ENCODE peak calls at places on chromosomes 3 and 15, in eight cellular contexts. One of them, this sample, is unnamed.
A peak's percentile ranks its signal among the peaks of the same experiment; 100 is the strongest.

GRCh38 chr3:160676547-160677303 is at the start of gene ARL14:
- DNase-seq in foreskin fibroblast: peak; percentile 70
- DNase-seq in heart right ventricle: no peak
- DNase-seq in right atrium auricular region: no peak
- DNase-seq in left lung: no peak
- DNase-seq in fibroblast of mammary gland: peak; percentile 65
- DNase-seq in GM06990: no peak
- DNase-seq in CD8-positive, alpha-beta T cell: no peak
- DNase-seq in this sample: peak; percentile 97

GRCh38 chr3:153070153-153070868 is 91.7 kb upstream of the RAP2B start:
- DNase-seq in foreskin fibroblast: peak; percentile 84
- DNase-seq in heart right ventricle: no peak
- DNase-seq in right atrium auricular region: no peak
- DNase-seq in left lung: no peak
- DNase-seq in fibroblast of mammary gland: peak; percentile 88
- DNase-seq in GM06990: no peak
- DNase-seq in CD8-positive, alpha-beta T cell: no peak
- DNase-seq in this sample: peak; percentile 67

GRCh38 chr15:83310521-83311456 is 26.3 kb upstream of the BNC1 start:
- DNase-seq in foreskin fibroblast: no peak
- DNase-seq in heart right ventricle: no peak
- DNase-seq in right atrium auricular region: no peak
- DNase-seq in left lung: no peak
- DNase-seq in fibroblast of mammary gland: no peak
- DNase-seq in GM06990: no peak
- DNase-seq in CD8-positive, alpha-beta T cell: no peak
- DNase-seq in this sample: peak; percentile 68

GRCh38 chr15:29134239-29134638 is 135.4 kb downstream of the NSMCE3 start:
- DNase-seq in foreskin fibroblast: no peak
- DNase-seq in heart right ventricle: no peak
- DNase-seq in right atrium auricular region: no peak
- DNase-seq in left lung: no peak
- DNase-seq in fibroblast of mammary gland: no peak
- DNase-seq in GM06990: no peak
- DNase-seq in CD8-positive, alpha-beta T cell: no peak
- DNase-seq in this sample: no peak

GRCh38 chr3:58049143-58049785 is 41.0 kb downstream of the FLNB start:
- DNase-seq in foreskin fibroblast: peak; percentile 84
- DNase-seq in heart right ventricle: peak; percentile 77
- DNase-seq in right atrium auricular region: peak; percentile 63
- DNase-seq in left lung: no peak
- DNase-seq in fibroblast of mammary gland: peak; percentile 86
- DNase-seq in GM06990: no peak
- DNase-seq in CD8-positive, alpha-beta T cell: no peak
- DNase-seq in this sample: peak; percentile 99

GRCh38 chr15:30859091-30859874 is 44.4 kb upstream of the FAN1 start:
- DNase-seq in foreskin fibroblast: peak; percentile 57
- DNase-seq in heart right ventricle: no peak
- DNase-seq in right atrium auricular region: no peak
- DNase-seq in left lung: no peak
- DNase-seq in fibroblast of mammary gland: peak; percentile 33
- DNase-seq in GM06990: no peak
- DNase-seq in CD8-positive, alpha-beta T cell: peak; percentile 25
- DNase-seq in this sample: peak; percentile 41

GRCh38 chr15:82942691-82943090 is 9.8 kb downstream of the HOMER2 start:
- DNase-seq in foreskin fibroblast: peak; percentile 6
- DNase-seq in heart right ventricle: no peak
- DNase-seq in right atrium auricular region: no peak
- DNase-seq in left lung: peak; percentile 76
- DNase-seq in fibroblast of mammary gland: peak; percentile 55
- DNase-seq in GM06990: no peak
- DNase-seq in CD8-positive, alpha-beta T cell: no peak
- DNase-seq in this sample: peak; percentile 100

GRCh38 chr15:50893976-50894375 is 14.5 kb upstream of the AP4E1 start:
- DNase-seq in foreskin fibroblast: no peak
- DNase-seq in heart right ventricle: no peak
- DNase-seq in right atrium auricular region: no peak
- DNase-seq in left lung: no peak
- DNase-seq in fibroblast of mammary gland: no peak
- DNase-seq in GM06990: no peak
- DNase-seq in CD8-positive, alpha-beta T cell: no peak
- DNase-seq in this sample: no peak

GRCh38 chr3:13012228-13012691 is 61.0 kb downstream of the IQSEC1 start:
- DNase-seq in foreskin fibroblast: peak; percentile 42
- DNase-seq in heart right ventricle: peak; percentile 64
- DNase-seq in right atrium auricular region: peak; percentile 84
- DNase-seq in left lung: peak; percentile 92
- DNase-seq in fibroblast of mammary gland: no peak
- DNase-seq in GM06990: peak; percentile 73
- DNase-seq in CD8-positive, alpha-beta T cell: peak; percentile 41
- DNase-seq in this sample: no peak

GRCh38 chr15:44064706-44065105 is 130.4 kb downstream of the FRMD5 start:
- DNase-seq in foreskin fibroblast: peak; percentile 76
- DNase-seq in heart right ventricle: no peak
- DNase-seq in right atrium auricular region: no peak
- DNase-seq in left lung: no peak
- DNase-seq in fibroblast of mammary gland: peak; percentile 29
- DNase-seq in GM06990: no peak
- DNase-seq in CD8-positive, alpha-beta T cell: no peak
- DNase-seq in this sample: no peak

GRCh38 chr3:112304611-112305010 is 10.6 kb upstream of the SLC9C1 start:
- DNase-seq in foreskin fibroblast: peak; percentile 40
- DNase-seq in heart right ventricle: no peak
- DNase-seq in right atrium auricular region: no peak
- DNase-seq in left lung: no peak
- DNase-seq in fibroblast of mammary gland: peak; percentile 4
- DNase-seq in GM06990: no peak
- DNase-seq in CD8-positive, alpha-beta T cell: no peak
- DNase-seq in this sample: no peak

GRCh38 chr3:67017211-67017610 is 19.1 kb downstream of the KBTBD8 start:
- DNase-seq in foreskin fibroblast: peak; percentile 80
- DNase-seq in heart right ventricle: no peak
- DNase-seq in right atrium auricular region: no peak
- DNase-seq in left lung: no peak
- DNase-seq in fibroblast of mammary gland: peak; percentile 10
- DNase-seq in GM06990: no peak
- DNase-seq in CD8-positive, alpha-beta T cell: no peak
- DNase-seq in this sample: peak; percentile 56

GRCh38 chr15:72722071-72722696 is 36.2 kb downstream of the BBS4 start:
- DNase-seq in foreskin fibroblast: peak; percentile 86
- DNase-seq in heart right ventricle: peak; percentile 54
- DNase-seq in right atrium auricular region: peak; percentile 61
- DNase-seq in left lung: no peak
- DNase-seq in fibroblast of mammary gland: peak; percentile 82
- DNase-seq in GM06990: no peak
- DNase-seq in CD8-positive, alpha-beta T cell: peak; percentile 76
- DNase-seq in this sample: peak; percentile 79

GRCh38 chr3:158791259-158791920 is 10.5 kb upstream of the MFSD1 start:
- DNase-seq in foreskin fibroblast: peak; percentile 85
- DNase-seq in heart right ventricle: no peak
- DNase-seq in right atrium auricular region: no peak
- DNase-seq in left lung: no peak
- DNase-seq in fibroblast of mammary gland: peak; percentile 82
- DNase-seq in GM06990: peak; percentile 20
- DNase-seq in CD8-positive, alpha-beta T cell: peak; percentile 23
- DNase-seq in this sample: peak; percentile 70

DNA sequence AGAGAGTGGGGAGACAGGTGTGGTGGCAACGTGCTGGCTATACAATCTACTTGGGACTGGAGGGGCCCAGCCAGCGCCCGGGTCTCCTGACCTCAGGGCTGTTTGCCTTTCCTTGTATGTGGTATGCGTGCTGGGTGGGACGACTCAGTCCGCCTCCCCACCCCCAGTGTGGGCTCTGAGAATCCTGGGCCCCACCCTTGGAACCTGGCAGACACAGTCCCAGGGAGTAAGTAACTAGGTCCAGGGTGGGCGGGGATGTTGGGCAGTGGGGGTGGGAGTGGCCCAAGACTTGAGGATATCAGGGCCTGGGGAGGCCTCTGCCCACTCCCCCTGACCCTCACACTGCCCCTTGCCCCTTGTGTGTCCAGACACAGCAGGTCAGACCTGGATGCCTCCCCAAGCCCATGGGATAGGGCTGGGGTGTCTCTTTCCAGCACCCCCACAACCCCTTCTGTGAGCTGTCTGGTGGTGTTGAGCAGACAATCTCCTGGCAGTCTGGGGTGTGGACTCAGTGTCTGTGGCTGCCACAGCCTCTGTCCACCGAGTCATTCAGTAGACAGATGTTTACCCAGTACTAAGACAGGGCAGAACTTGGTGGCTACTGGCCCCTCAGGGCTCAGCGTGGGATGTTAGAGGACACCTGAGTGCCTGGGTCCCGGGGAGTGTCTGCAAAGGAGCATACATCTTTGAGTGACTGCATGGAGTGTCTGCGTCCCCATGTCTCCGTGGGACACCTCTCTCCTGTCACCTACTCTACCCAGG is 1.3 kb downstream of the CHST13 start:
- DNase-seq in foreskin fibroblast: no peak
- DNase-seq in heart right ventricle: no peak
- DNase-seq in right atrium auricular region: no peak
- DNase-seq in left lung: no peak
- DNase-seq in fibroblast of mammary gland: no peak
- DNase-seq in GM06990: no peak
- DNase-seq in CD8-positive, alpha-beta T cell: no peak
- DNase-seq in this sample: no peak
- TF ChIP-seq CTCF in foreskin fibroblast: no peak
- TF ChIP-seq CTCF in heart right ventricle: no peak
- TF ChIP-seq CTCF in right atrium auricular region: no peak
- TF ChIP-seq CTCF in left lung: no peak
- TF ChIP-seq CTCF in fibroblast of mammary gland: no peak
- TF ChIP-seq CTCF in GM06990: no peak
- TF ChIP-seq CTCF in CD8-positive, alpha-beta T cell: no peak
- TF ChIP-seq CTCF in this sample: no peak

DNA sequence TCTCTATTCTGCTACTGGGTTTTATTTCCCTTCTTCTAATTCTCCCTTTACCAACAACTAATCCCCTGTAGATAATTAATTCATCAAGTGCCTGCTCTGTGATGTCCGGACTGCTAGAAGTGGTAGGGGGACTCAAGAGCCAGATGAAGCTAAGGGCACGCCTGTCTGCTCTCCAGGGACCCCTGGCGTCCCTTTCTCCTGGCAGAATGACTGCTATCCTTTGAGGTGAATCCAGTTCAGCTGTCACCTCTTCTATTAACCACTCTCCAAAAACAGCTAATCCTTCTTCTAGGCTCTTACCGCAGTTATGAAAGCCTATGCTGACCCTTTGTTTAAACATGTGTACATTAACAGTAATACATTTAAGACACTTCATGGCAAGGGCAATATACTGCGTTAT is 1.4 kb upstream of the CHRNA7 start:
- DNase-seq in foreskin fibroblast: no peak
- DNase-seq in heart right ventricle: no peak
- DNase-seq in right atrium auricular region: no peak
- DNase-seq in left lung: no peak
- DNase-seq in fibroblast of mammary gland: no peak
- DNase-seq in GM06990: no peak
- DNase-seq in CD8-positive, alpha-beta T cell: no peak
- DNase-seq in this sample: no peak
- H3K4me3 ChIP-seq in foreskin fibroblast: no peak overlapping the region
- H3K4me3 ChIP-seq in heart right ventricle: peak overlapping the region; percentile 44
- H3K4me3 ChIP-seq in right atrium auricular region: no peak overlapping the region
- H3K4me3 ChIP-seq in left lung: no peak overlapping the region
- H3K4me3 ChIP-seq in fibroblast of mammary gland: no peak overlapping the region
- H3K4me3 ChIP-seq in GM06990: no peak overlapping the region
- H3K4me3 ChIP-seq in CD8-positive, alpha-beta T cell: no peak overlapping the region
- H3K4me3 ChIP-seq in this sample: no peak overlapping the region

GRCh38 chr3:102674284-102674683 is 239.5 kb downstream of the ZPLD1 start:
- DNase-seq in foreskin fibroblast: no peak
- DNase-seq in heart right ventricle: no peak
- DNase-seq in right atrium auricular region: no peak
- DNase-seq in left lung: peak; percentile 9
- DNase-seq in fibroblast of mammary gland: no peak
- DNase-seq in GM06990: no peak
- DNase-seq in CD8-positive, alpha-beta T cell: no peak
- DNase-seq in this sample: no peak

GRCh38 chr3:102671005-102671404 is 236.2 kb downstream of the ZPLD1 start:
- DNase-seq in foreskin fibroblast: no peak
- DNase-seq in heart right ventricle: no peak
- DNase-seq in right atrium auricular region: no peak
- DNase-seq in left lung: no peak
- DNase-seq in fibroblast of mammary gland: no peak
- DNase-seq in GM06990: no peak
- DNase-seq in CD8-positive, alpha-beta T cell: no peak
- DNase-seq in this sample: no peak

GRCh38 chr3:102668247-102668646 is 233.4 kb downstream of the ZPLD1 start:
- DNase-seq in foreskin fibroblast: no peak
- DNase-seq in heart right ventricle: no peak
- DNase-seq in right atrium auricular region: no peak
- DNase-seq in left lung: no peak
- DNase-seq in fibroblast of mammary gland: no peak
- DNase-seq in GM06990: no peak
- DNase-seq in CD8-positive, alpha-beta T cell: no peak
- DNase-seq in this sample: no peak

GRCh38 chr3:102676424-102676823 is 241.6 kb downstream of the ZPLD1 start:
- DNase-seq in foreskin fibroblast: no peak
- DNase-seq in heart right ventricle: no peak
- DNase-seq in right atrium auricular region: no peak
- DNase-seq in left lung: no peak
- DNase-seq in fibroblast of mammary gland: no peak
- DNase-seq in GM06990: no peak
- DNase-seq in CD8-positive, alpha-beta T cell: no peak
- DNase-seq in this sample: no peak

GRCh38 chr3:102673271-102674115 is 238.7 kb downstream of the ZPLD1 start:
- DNase-seq in foreskin fibroblast: peak; percentile 61
- DNase-seq in heart right ventricle: peak; percentile 50
- DNase-seq in right atrium auricular region: peak; percentile 68
- DNase-seq in left lung: peak; percentile 78
- DNase-seq in fibroblast of mammary gland: peak; percentile 37
- DNase-seq in GM06990: peak; percentile 20
- DNase-seq in CD8-positive, alpha-beta T cell: peak; percentile 54
- DNase-seq in this sample: peak; percentile 60
- TF ChIP-seq CTCF in foreskin fibroblast: peak; percentile 85
- TF ChIP-seq CTCF in heart right ventricle: peak; percentile 84
- TF ChIP-seq CTCF in right atrium auricular region: peak; percentile 84
- TF ChIP-seq CTCF in left lung: peak; percentile 75
- TF ChIP-seq CTCF in fibroblast of mammary gland: peak; percentile 79
- TF ChIP-seq CTCF in GM06990: peak; percentile 88
- TF ChIP-seq CTCF in CD8-positive, alpha-beta T cell: peak; percentile 78
- TF ChIP-seq CTCF in this sample: peak; percentile 80

GRCh38 chr15:38072007-38072506 is 137.6 kb downstream of the TMCO5A start:
- DNase-seq in foreskin fibroblast: no peak
- DNase-seq in heart right ventricle: no peak
- DNase-seq in right atrium auricular region: peak; percentile 72
- DNase-seq in left lung: no peak
- DNase-seq in fibroblast of mammary gland: no peak
- DNase-seq in GM06990: no peak
- DNase-seq in CD8-positive, alpha-beta T cell: no peak
- DNase-seq in this sample: no peak
- H3K4me3 ChIP-seq in foreskin fibroblast: peak overlapping the region; percentile 52
- H3K4me3 ChIP-seq in heart right ventricle: peak overlapping the region; percentile 58
- H3K4me3 ChIP-seq in right atrium auricular region: peak overlapping the region; percentile 45
- H3K4me3 ChIP-seq in left lung: peak overlapping the region; percentile 42
- H3K4me3 ChIP-seq in fibroblast of mammary gland: peak overlapping the region; percentile 46
- H3K4me3 ChIP-seq in GM06990: peak overlapping the region; percentile 60
- H3K4me3 ChIP-seq in CD8-positive, alpha-beta T cell: no peak overlapping the region
- H3K4me3 ChIP-seq in this sample: peak overlapping the region; percentile 43

This sample was measured in epithelial cell of esophagus.